ENCODE peak calls at places on chromosomes 2 and 18, in six cellular contexts. S, E, X, Q, P and R are unnamed samples. For H3K9me3, the result is how much of the 10 kb centered on the place peaks cover.

GRCh38 chr2:203003716-203004115 is 11.0 kb upstream of the NBEAL1 start:
- DNase-seq in X (no peak), E (no peak), Q (no peak), S (no peak), P (no peak), R (no peak)

GRCh38 chr2:179226203-179226960 is 38.2 kb downstream of the SESTD1 start:
- DNase-seq in P (peak), X (no peak), S (no peak), Q (no peak), E (no peak), R (no peak)

GRCh38 chr2:85776672-85777071 is 22.9 kb downstream of the ATOH8 start:
- DNase-seq in Q (no peak), X (no peak), S (no peak), P (no peak), E (no peak), R (no peak)

GRCh38 chr18:34697891-34698290 is 12.2 kb upstream of the DTNA start:
- DNase-seq in E (no peak), Q (no peak), P (no peak), S (no peak), X (peak), R (no peak)

GRCh38 chr2:44952806-44953685 is 11.5 kb downstream of the SIX3 start:
- DNase-seq in E (no peak), P (no peak), Q (no peak), S (no peak), X (no peak), R (no peak)

GRCh38 chr18:27428716-27429475 is 243.8 kb upstream of the CHST9 start:
- DNase-seq in Q (no peak), P (no peak), X (no peak), S (no peak), E (no peak), R (no peak)

GRCh38 chr2:78601113-78601512 is 424.4 kb upstream of the REG3G start:
- DNase-seq in Q (no peak), X (no peak), S (no peak), E (no peak), P (no peak), R (no peak)

GRCh38 chr2:173759959-173760358 is 205.2 kb downstream of the SP3 start:
- DNase-seq in P (no peak), E (no peak), S (no peak), Q (no peak), X (no peak), R (no peak)

GRCh38 chr18:49041677-49042570 is 91.2 kb upstream of the SMAD7 start:
- DNase-seq in Q (no peak), P (peak), S (peak), E (peak), X (no peak), R (peak)

GRCh38 chr2:3823748-3824147 is 120.4 kb downstream of the DCDC2C start:
- DNase-seq in S (no peak), Q (no peak), P (peak), X (no peak), E (no peak), R (no peak)

GRCh38 chr2:198874502-198874858 is 583.3 kb downstream of the SATB2 start:
- DNase-seq in Q (no peak), S (no peak), X (no peak), E (no peak), P (no peak), R (no peak)

GRCh38 chr2:194915485-194915884 is 741.5 kb upstream of the SLC39A10 start:
- DNase-seq in Q (no peak), P (no peak), S (no peak), X (no peak), E (no peak), R (no peak)

GRCh38 chr2:112910219-112910618 is 746 bp upstream of the IL37 start:
- DNase-seq in E (no peak), X (no peak), Q (no peak), S (no peak), P (no peak), R (no peak)

GRCh38 chr2:172102858-172103359 is at the start of gene DLX2:
- DNase-seq in S (peak), X (peak), E (peak), P (peak), Q (no peak), R (peak)

GRCh38 chr2:128381001-128381938 is 62.6 kb upstream of the HS6ST1 start:
- DNase-seq in X (peak), Q (no peak), E (peak), P (no peak), S (no peak), R (peak)

GRCh38 chr2:143161982-143162837 is 33.0 kb downstream of the ARHGAP15 start:
- DNase-seq in S (peak), X (no peak), E (peak), Q (no peak), P (peak), R (no peak)

GRCh38 chr2:227482638-227483340 is 10.8 kb downstream of the AGFG1 start:
- DNase-seq in S (no peak), P (peak), X (no peak), Q (no peak), E (no peak), R (no peak)

GRCh38 chr18:62389761-62390481 is 64.8 kb downstream of the TNFRSF11A start:
- DNase-seq in Q (no peak), E (no peak), P (peak), S (no peak), X (no peak), R (no peak)

GRCh38 chr18:60794802-60795201 is 422.2 kb upstream of the MC4R start:
- DNase-seq in S (no peak), X (no peak), E (no peak), Q (no peak), P (no peak), R (no peak)

GRCh38 chr2:108278631-108279030 is 10.1 kb upstream of the SULT1C2 start:
- DNase-seq in P (no peak), E (no peak), S (no peak), Q (no peak), X (no peak), R (no peak)

GRCh38 chr2:220246356-220246755 is 618.9 kb downstream of the SLC4A3 start:
- DNase-seq in E (no peak), X (no peak), Q (no peak), S (no peak), P (no peak), R (no peak)

GRCh38 chr2:169010180-169010579 is 20.9 kb downstream of the ABCB11 start:
- DNase-seq in E (no peak), P (no peak), S (no peak), X (no peak), Q (no peak), R (no peak)

GRCh38 chr2:230927711-230928341 is 2.8 kb upstream of the GPR55 start:
- DNase-seq in X (peak), P (no peak), S (no peak), E (no peak), Q (no peak), R (peak)

GRCh38 chr18:47490882-47491281 is 239.4 kb upstream of the SKOR2 start:
- DNase-seq in E (no peak), X (no peak), S (no peak), P (no peak), Q (no peak), R (no peak)

GRCh38 chr2:218223046-218223445 is 6.1 kb downstream of the ARPC2 start:
- DNase-seq in S (peak), P (no peak), Q (no peak), E (no peak), X (no peak), R (no peak)

GRCh38 chr2:3483227-3483985 is 35.9 kb downstream of the ADI1 start:
- DNase-seq in E (peak), P (peak), Q (no peak), S (peak), X (no peak), R (peak)

GRCh38 chr2:110744429-110744828 is 12.1 kb downstream of the ACOXL start:
- DNase-seq in Q (peak), E (no peak), X (no peak), P (no peak), S (no peak), R (no peak)

GRCh38 chr2:146576301-146576700 is 1268.5 kb upstream of the ACVR2A start:
- DNase-seq in X (no peak), P (peak), Q (no peak), S (no peak), E (no peak), R (no peak)

GRCh38 chr2:149315461-149315860 is 14.9 kb upstream of the LYPD6 start:
- DNase-seq in E (no peak), P (no peak), X (no peak), Q (no peak), S (no peak), R (no peak)

GRCh38 chr2:126220336-126220735 is 435.6 kb upstream of the GYPC start:
- DNase-seq in S (no peak), P (peak), X (no peak), Q (no peak), E (no peak), R (no peak)

GRCh38 chr2:130336150-130336876 is 6.4 kb upstream of the IMP4 start:
- DNase-seq in E (no peak), P (no peak), S (no peak), Q (no peak), X (no peak), R (no peak)

GRCh38 chr2:360124-360523 is 72.2 kb upstream of the ALKAL2 start:
- DNase-seq in E (no peak), X (no peak), P (no peak), S (no peak), Q (no peak), R (no peak)
- H3K9me3 ChIP-seq in E (under half), X (under half), P (under half), S (under half), Q (under half), R (under half)

DNA sequence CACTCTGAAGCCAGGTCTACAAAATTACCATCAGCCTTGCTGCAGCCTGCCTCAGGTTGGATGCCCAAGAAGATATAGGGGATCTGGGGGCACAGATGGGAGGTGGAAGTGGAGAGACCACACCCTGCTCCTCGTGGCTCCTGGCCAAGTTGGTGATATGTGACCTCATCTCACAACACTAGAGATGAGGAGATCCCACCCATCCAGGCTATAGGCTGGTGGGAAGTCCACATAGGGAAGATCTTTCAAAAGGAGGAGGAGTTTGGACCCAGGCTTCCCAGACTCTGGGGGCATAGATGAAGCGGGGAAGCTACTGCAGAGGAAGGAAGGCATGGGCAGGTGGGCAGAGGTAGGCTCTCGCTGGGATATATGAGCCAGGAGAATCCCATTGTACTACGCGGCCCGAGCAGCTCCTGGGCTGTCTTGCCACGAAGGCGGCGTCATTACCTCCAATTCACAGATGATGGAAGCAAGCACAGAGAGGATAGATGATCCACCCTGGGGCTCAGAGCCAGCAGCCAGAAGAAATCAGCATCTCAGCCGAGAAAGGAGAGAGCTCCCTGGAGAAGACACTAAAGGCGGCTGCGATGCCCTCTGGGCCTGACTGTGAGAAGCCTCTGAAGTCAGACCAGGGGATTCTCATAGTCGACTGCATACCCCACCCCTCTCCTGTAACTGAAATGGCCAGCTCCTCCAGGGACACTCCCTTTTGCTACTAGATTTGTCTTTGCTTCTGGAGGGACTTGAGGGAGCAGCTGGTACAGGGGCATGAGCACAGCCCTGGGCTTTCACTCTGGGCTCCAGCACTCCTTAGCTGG is 96.1 kb downstream of the RHOB start:
- DNase-seq in E (no peak), S (no peak), X (no peak), Q (no peak), P (no peak), R (no peak)
- H3K9me3 ChIP-seq in E (under half), S (under half), X (under half), Q (under half), P (under half), R (under half)

GRCh38 chr2:240526521-240526920 is 31.3 kb downstream of the ANKMY1 start:
- DNase-seq in Q (no peak), P (no peak), S (no peak), E (no peak), X (no peak), R (no peak)
- H3K9me3 ChIP-seq in Q (under half), P (under half), S (under half), E (under half), X (under half), R (under half)

DNA sequence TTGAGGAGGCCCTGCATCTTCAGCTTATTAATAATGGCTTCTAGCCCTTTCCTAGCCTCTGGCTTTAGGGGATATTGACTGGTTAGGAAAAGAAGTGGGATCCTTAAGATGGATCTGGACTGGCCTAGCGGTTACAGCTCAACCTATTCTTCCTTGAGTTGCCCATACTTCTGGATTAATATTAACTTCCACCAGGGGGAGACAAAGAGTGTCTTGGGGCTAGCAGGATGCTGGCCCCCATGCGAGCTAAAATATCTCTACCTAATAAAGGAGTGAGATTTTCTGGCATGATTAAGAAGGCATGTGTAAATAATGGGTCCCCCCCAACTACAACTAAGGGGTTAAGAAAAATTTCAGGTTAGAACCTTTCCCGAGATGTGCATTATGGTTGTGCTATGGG is 23.2 kb upstream of the PLA2R1 start:
- DNase-seq in X (no peak), P (no peak), Q (no peak), S (no peak), E (no peak), R (no peak)
- H3K9me3 ChIP-seq in X (under half), P (under half), Q (under half), S (under half), E (under half), R (under half)

GRCh38 chr2:34481542-34481941 is 882.4 kb upstream of the FAM98A start:
- DNase-seq in X (no peak), S (no peak), Q (no peak), E (no peak), P (no peak), R (no peak)

GRCh38 chr2:34492781-34493455 is 893.8 kb upstream of the FAM98A start:
- DNase-seq in P (no peak), Q (no peak), E (no peak), S (no peak), X (no peak), R (no peak)

GRCh38 chr2:34486945-34487344 is 887.8 kb upstream of the FAM98A start:
- DNase-seq in E (no peak), Q (no peak), S (no peak), P (no peak), X (no peak), R (no peak)
- H3K9me3 ChIP-seq in E (under half), Q (under half), S (under half), P (under half), X (under half), R (under half)

GRCh38 chr18:39648616-39649015 is 2083.0 kb upstream of the CELF4 start:
- DNase-seq in E (no peak), P (no peak), X (no peak), S (no peak), Q (no peak), R (no peak)
- H3K9me3 ChIP-seq in E (under half), P (under half), X (under half), S (under half), Q (under half), R (under half)

DNA sequence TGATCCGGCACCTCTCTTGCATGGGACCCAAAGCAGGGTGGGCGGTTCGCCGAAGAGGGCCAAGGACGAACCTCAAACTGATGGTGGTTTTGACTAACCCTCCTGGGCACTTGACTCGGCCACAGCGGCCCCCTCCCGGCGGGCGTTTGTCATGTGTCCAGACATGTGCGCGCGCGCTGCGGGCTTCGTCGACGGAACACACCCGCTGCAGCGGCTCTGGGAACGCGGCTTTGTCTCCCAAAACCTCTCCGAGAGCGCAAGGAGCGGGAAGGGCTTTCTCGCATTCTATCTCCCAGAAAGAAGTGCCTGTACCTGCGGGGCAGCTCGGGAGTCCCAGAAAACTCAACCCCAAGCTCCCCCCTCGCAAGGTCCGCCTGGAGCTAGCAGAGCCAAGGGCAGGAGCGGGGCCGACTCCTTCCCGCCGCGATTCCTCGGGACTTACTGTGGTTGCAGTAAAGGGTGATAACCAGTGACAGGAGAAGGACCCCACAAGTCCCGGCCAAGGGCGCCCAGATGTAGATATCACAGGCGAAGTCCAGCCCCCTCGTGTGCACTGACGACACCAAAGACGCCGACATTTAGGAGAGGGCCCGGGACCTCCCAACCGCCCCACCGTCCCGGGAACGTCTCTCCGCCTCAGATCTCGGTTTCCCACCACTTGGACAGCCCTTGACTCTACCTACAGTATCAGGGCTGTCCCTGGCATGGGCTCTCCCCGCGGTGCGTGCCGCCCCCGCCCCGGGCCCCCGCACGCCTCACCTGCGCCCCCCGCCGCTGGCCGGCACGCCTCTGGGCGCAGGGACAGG is 1.6 kb downstream of the CD8A start:
- DNase-seq in S (peak), X (no peak), Q (no peak), P (no peak), E (peak), R (no peak)
- H3K9me3 ChIP-seq in S (under half), X (under half), Q (under half), P (under half), E (under half), R (under half)